ENCODE peak calls at places on chromosomes 11 and 22, in five cellular contexts. One of them, this sample, is unnamed.
A peak's percentile ranks its signal among the peaks of the same experiment; 100 is the strongest.

GRCh38 chr22:44129614-44129976 is 51.1 kb upstream of the PARVG start:
- DNase-seq in thoracic aorta: no peak
- DNase-seq in mesendoderm: peak; percentile 47
- DNase-seq in upper lobe of right lung: peak; percentile 6
- DNase-seq in CD8-positive, alpha-beta memory T cell: no peak
- DNase-seq in this sample: no peak

GRCh38 chr11:35539781-35540281 is 14.4 kb upstream of the PAMR1 start:
- DNase-seq in thoracic aorta: no peak
- DNase-seq in mesendoderm: no peak
- DNase-seq in upper lobe of right lung: no peak
- DNase-seq in CD8-positive, alpha-beta memory T cell: no peak
- DNase-seq in this sample: no peak

GRCh38 chr11:2868604-2869526 is 16.7 kb downstream of the CDKN1C start:
- DNase-seq in thoracic aorta: no peak
- DNase-seq in mesendoderm: no peak
- DNase-seq in upper lobe of right lung: no peak
- DNase-seq in CD8-positive, alpha-beta memory T cell: no peak
- DNase-seq in this sample: no peak

GRCh38 chr11:6371825-6372224 is 18.4 kb upstream of the SMPD1 start:
- DNase-seq in thoracic aorta: no peak
- DNase-seq in mesendoderm: peak; percentile 88
- DNase-seq in upper lobe of right lung: no peak
- DNase-seq in CD8-positive, alpha-beta memory T cell: no peak
- DNase-seq in this sample: no peak

GRCh38 chr11:88454881-88455280 is 117.3 kb upstream of the CTSC start:
- DNase-seq in thoracic aorta: no peak
- DNase-seq in mesendoderm: no peak
- DNase-seq in upper lobe of right lung: no peak
- DNase-seq in CD8-positive, alpha-beta memory T cell: no peak
- DNase-seq in this sample: no peak

GRCh38 chr22:25403752-25404471 is 160.6 kb upstream of the GRK3 start:
- DNase-seq in thoracic aorta: no peak
- DNase-seq in mesendoderm: peak; percentile 55
- DNase-seq in upper lobe of right lung: no peak
- DNase-seq in CD8-positive, alpha-beta memory T cell: no peak
- DNase-seq in this sample: no peak

GRCh38 chr11:86815726-86816125 is 15.4 kb downstream of the PRSS23 start:
- DNase-seq in thoracic aorta: no peak
- DNase-seq in mesendoderm: no peak
- DNase-seq in upper lobe of right lung: no peak
- DNase-seq in CD8-positive, alpha-beta memory T cell: no peak
- DNase-seq in this sample: no peak

GRCh38 chr11:45045692-45046471 is 95.2 kb upstream of the TP53I11 start:
- DNase-seq in thoracic aorta: no peak
- DNase-seq in mesendoderm: peak; percentile 53
- DNase-seq in upper lobe of right lung: peak; percentile 76
- DNase-seq in CD8-positive, alpha-beta memory T cell: no peak
- DNase-seq in this sample: no peak

GRCh38 chr11:15850992-15851615 is 505.2 kb downstream of the SOX6 start:
- DNase-seq in thoracic aorta: no peak
- DNase-seq in mesendoderm: no peak
- DNase-seq in upper lobe of right lung: no peak
- DNase-seq in CD8-positive, alpha-beta memory T cell: no peak
- DNase-seq in this sample: no peak

GRCh38 chr11:113338730-113339129 is 24.3 kb downstream of the TTC12 start:
- DNase-seq in thoracic aorta: no peak
- DNase-seq in mesendoderm: peak; percentile 39
- DNase-seq in upper lobe of right lung: no peak
- DNase-seq in CD8-positive, alpha-beta memory T cell: no peak
- DNase-seq in this sample: no peak

GRCh38 chr11:32861850-32862577 is 30.6 kb upstream of the QSER1 start:
- DNase-seq in thoracic aorta: no peak
- DNase-seq in mesendoderm: no peak
- DNase-seq in upper lobe of right lung: no peak
- DNase-seq in CD8-positive, alpha-beta memory T cell: no peak
- DNase-seq in this sample: no peak

GRCh38 chr11:4071828-4072421 is 22.7 kb upstream of the RRM1 start:
- DNase-seq in thoracic aorta: no peak
- DNase-seq in mesendoderm: peak; percentile 14
- DNase-seq in upper lobe of right lung: no peak
- DNase-seq in CD8-positive, alpha-beta memory T cell: no peak
- DNase-seq in this sample: no peak

GRCh38 chr22:46387748-46388147 is 52.2 kb downstream of the TRMU start:
- DNase-seq in thoracic aorta: no peak
- DNase-seq in mesendoderm: no peak
- DNase-seq in upper lobe of right lung: no peak
- DNase-seq in CD8-positive, alpha-beta memory T cell: no peak
- DNase-seq in this sample: no peak

GRCh38 chr11:123357990-123358827 is 71.9 kb upstream of the GRAMD1B start:
- DNase-seq in thoracic aorta: no peak
- DNase-seq in mesendoderm: peak; percentile 57
- DNase-seq in upper lobe of right lung: no peak
- DNase-seq in CD8-positive, alpha-beta memory T cell: peak; percentile 4
- DNase-seq in this sample: no peak

GRCh38 chr22:37647317-37647716 is 7.8 kb downstream of the SH3BP1 start:
- DNase-seq in thoracic aorta: no peak
- DNase-seq in mesendoderm: no peak
- DNase-seq in upper lobe of right lung: no peak
- DNase-seq in CD8-positive, alpha-beta memory T cell: no peak
- DNase-seq in this sample: no peak

GRCh38 chr11:78276311-78276710 is 87.6 kb downstream of the USP35 start:
- DNase-seq in thoracic aorta: no peak
- DNase-seq in mesendoderm: no peak
- DNase-seq in upper lobe of right lung: no peak
- DNase-seq in CD8-positive, alpha-beta memory T cell: no peak
- DNase-seq in this sample: no peak

GRCh38 chr11:83676061-83676460 is 389.9 kb upstream of the CCDC90B start:
- DNase-seq in thoracic aorta: no peak
- DNase-seq in mesendoderm: no peak
- DNase-seq in upper lobe of right lung: no peak
- DNase-seq in CD8-positive, alpha-beta memory T cell: no peak
- DNase-seq in this sample: no peak

GRCh38 chr11:91932151-91932821 is 292.3 kb upstream of the FAT3 start:
- DNase-seq in thoracic aorta: no peak
- DNase-seq in mesendoderm: peak; percentile 40
- DNase-seq in upper lobe of right lung: no peak
- DNase-seq in CD8-positive, alpha-beta memory T cell: no peak
- DNase-seq in this sample: no peak

GRCh38 chr22:35425971-35426800 is 26.2 kb downstream of the MCM5 start:
- DNase-seq in thoracic aorta: no peak
- DNase-seq in mesendoderm: no peak
- DNase-seq in upper lobe of right lung: no peak
- DNase-seq in CD8-positive, alpha-beta memory T cell: no peak
- DNase-seq in this sample: no peak

GRCh38 chr11:86140334-86140733 is 71.5 kb upstream of the PICALM start:
- DNase-seq in thoracic aorta: no peak
- DNase-seq in mesendoderm: no peak
- DNase-seq in upper lobe of right lung: no peak
- DNase-seq in CD8-positive, alpha-beta memory T cell: no peak
- DNase-seq in this sample: no peak

GRCh38 chr22:36442506-36443197 is 38.8 kb downstream of the TXN2 start:
- DNase-seq in thoracic aorta: no peak
- DNase-seq in mesendoderm: peak; percentile 95
- DNase-seq in upper lobe of right lung: no peak
- DNase-seq in CD8-positive, alpha-beta memory T cell: no peak
- DNase-seq in this sample: no peak

GRCh38 chr22:32721328-32722180 is 80.0 kb upstream of the TIMP3 start:
- DNase-seq in thoracic aorta: no peak
- DNase-seq in mesendoderm: no peak
- DNase-seq in upper lobe of right lung: no peak
- DNase-seq in CD8-positive, alpha-beta memory T cell: no peak
- DNase-seq in this sample: no peak

GRCh38 chr11:55503449-55503848 is 50.8 kb upstream of the OR4C15 start:
- DNase-seq in thoracic aorta: no peak
- DNase-seq in mesendoderm: no peak
- DNase-seq in upper lobe of right lung: no peak
- DNase-seq in CD8-positive, alpha-beta memory T cell: no peak
- DNase-seq in this sample: no peak

GRCh38 chr22:37146507-37147180 is 3.1 kb downstream of the IL2RB start:
- DNase-seq in thoracic aorta: no peak
- DNase-seq in mesendoderm: no peak
- DNase-seq in upper lobe of right lung: no peak
- DNase-seq in CD8-positive, alpha-beta memory T cell: no peak
- DNase-seq in this sample: no peak

GRCh38 chr22:29105468-29105867 is 32.6 kb downstream of the KREMEN1 start:
- DNase-seq in thoracic aorta: no peak
- DNase-seq in mesendoderm: no peak
- DNase-seq in upper lobe of right lung: no peak
- DNase-seq in CD8-positive, alpha-beta memory T cell: no peak
- DNase-seq in this sample: no peak

GRCh38 chr22:29167032-29167911 is 38.4 kb upstream of the EMID1 start:
- DNase-seq in thoracic aorta: no peak
- DNase-seq in mesendoderm: no peak
- DNase-seq in upper lobe of right lung: no peak
- DNase-seq in CD8-positive, alpha-beta memory T cell: no peak
- DNase-seq in this sample: no peak

GRCh38 chr11:75541301-75541929 is 15.7 kb upstream of the GDPD5 start:
- DNase-seq in thoracic aorta: no peak
- DNase-seq in mesendoderm: no peak
- DNase-seq in upper lobe of right lung: no peak
- DNase-seq in CD8-positive, alpha-beta memory T cell: no peak
- DNase-seq in this sample: no peak

GRCh38 chr11:31926816-31927528 is 115.8 kb upstream of the PAX6 start:
- DNase-seq in thoracic aorta: no peak
- DNase-seq in mesendoderm: peak; percentile 91
- DNase-seq in upper lobe of right lung: no peak
- DNase-seq in CD8-positive, alpha-beta memory T cell: no peak
- DNase-seq in this sample: no peak

GRCh38 chr11:12087075-12087775 is 23.2 kb upstream of the MICAL2 start:
- DNase-seq in thoracic aorta: no peak
- DNase-seq in mesendoderm: peak; percentile 66
- DNase-seq in upper lobe of right lung: no peak
- DNase-seq in CD8-positive, alpha-beta memory T cell: peak; percentile 35
- DNase-seq in this sample: no peak

GRCh38 chr11:68843703-68844312 is 2.1 kb upstream of the CPT1A start:
- DNase-seq in thoracic aorta: no peak
- DNase-seq in mesendoderm: peak; percentile 89
- DNase-seq in upper lobe of right lung: peak; percentile 94
- DNase-seq in CD8-positive, alpha-beta memory T cell: peak; percentile 56
- DNase-seq in this sample: peak; percentile 50

GRCh38 chr22:38448945-38449745 is 5.9 kb downstream of the KCNJ4 start:
- DNase-seq in thoracic aorta: no peak
- DNase-seq in mesendoderm: no peak
- DNase-seq in upper lobe of right lung: no peak
- DNase-seq in CD8-positive, alpha-beta memory T cell: no peak
- DNase-seq in this sample: no peak

DNA sequence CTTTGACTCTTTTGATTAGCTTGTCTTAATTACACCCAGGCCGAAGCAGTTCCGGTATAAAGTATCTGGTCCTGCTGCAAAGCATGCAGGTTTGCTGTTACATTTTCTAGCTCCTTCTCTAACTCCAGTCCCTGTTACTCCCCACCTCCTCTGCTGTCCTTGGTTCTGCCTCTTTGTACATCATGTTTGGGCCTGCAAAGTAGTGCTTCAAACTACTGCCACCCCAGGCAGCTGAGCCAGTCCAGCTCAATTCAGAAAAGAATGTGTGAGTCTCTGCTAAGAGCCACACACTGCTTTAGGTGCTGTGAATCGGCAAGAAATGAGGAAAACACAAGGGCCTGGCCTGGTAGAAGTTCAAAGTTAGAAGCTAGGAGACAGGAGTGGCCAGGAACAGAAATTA is 136.0 kb downstream of the SERGEF start:
- DNase-seq in thoracic aorta: no peak
- DNase-seq in mesendoderm: no peak
- DNase-seq in upper lobe of right lung: no peak
- DNase-seq in CD8-positive, alpha-beta memory T cell: no peak
- DNase-seq in this sample: no peak
- H3K27ac ChIP-seq in thoracic aorta: no peak overlapping the region
- H3K27ac ChIP-seq in mesendoderm: no peak overlapping the region
- H3K27ac ChIP-seq in upper lobe of right lung: no peak overlapping the region
- H3K27ac ChIP-seq in CD8-positive, alpha-beta memory T cell: no peak overlapping the region
- H3K27ac ChIP-seq in this sample: no peak overlapping the region

DNA sequence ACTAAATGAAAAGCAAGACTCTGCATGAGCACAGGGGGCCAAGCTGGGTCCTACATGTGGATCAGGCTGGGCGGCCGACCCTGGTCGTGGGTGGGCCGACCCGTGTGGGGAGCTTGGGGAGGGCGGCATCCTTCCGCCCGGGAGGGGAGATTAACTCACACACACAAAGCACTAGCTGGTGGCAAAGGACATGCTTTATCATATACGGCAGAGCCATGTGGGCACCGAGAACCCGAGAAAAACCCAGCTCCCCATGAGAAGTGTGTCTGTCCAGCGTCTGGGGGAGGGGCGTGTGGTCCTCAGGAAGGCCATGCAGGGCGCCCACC is 39.3 kb upstream of the TOLLIP start:
- DNase-seq in thoracic aorta: no peak
- DNase-seq in mesendoderm: no peak
- DNase-seq in upper lobe of right lung: peak; percentile 53
- DNase-seq in CD8-positive, alpha-beta memory T cell: no peak
- DNase-seq in this sample: no peak
- H3K27me3 ChIP-seq in thoracic aorta: no peaks in the 10 kb centered on the region
- H3K27me3 ChIP-seq in mesendoderm: no peaks in the 10 kb centered on the region
- H3K27me3 ChIP-seq in upper lobe of right lung: no peaks in the 10 kb centered on the region
- H3K27me3 ChIP-seq in CD8-positive, alpha-beta memory T cell: no peaks in the 10 kb centered on the region
- H3K27me3 ChIP-seq in this sample: no peaks in the 10 kb centered on the region

GRCh38 chr22:50022171-50022819 is 9.7 kb upstream of the IL17REL start:
- DNase-seq in thoracic aorta: no peak
- DNase-seq in mesendoderm: no peak
- DNase-seq in upper lobe of right lung: no peak
- DNase-seq in CD8-positive, alpha-beta memory T cell: no peak
- DNase-seq in this sample: no peak

GRCh38 chr22:50020606-50021005 is 8.0 kb upstream of the IL17REL start:
- DNase-seq in thoracic aorta: no peak
- DNase-seq in mesendoderm: no peak
- DNase-seq in upper lobe of right lung: peak; percentile 12
- DNase-seq in CD8-positive, alpha-beta memory T cell: no peak
- DNase-seq in this sample: no peak

GRCh38 chr22:50027639-50028537 is 15.3 kb upstream of the IL17REL start:
- DNase-seq in thoracic aorta: no peak
- DNase-seq in mesendoderm: no peak
- DNase-seq in upper lobe of right lung: peak; percentile 74
- DNase-seq in CD8-positive, alpha-beta memory T cell: peak; percentile 40
- DNase-seq in this sample: no peak

GRCh38 chr22:50030315-50031188 is 18.0 kb upstream of the IL17REL start:
- DNase-seq in thoracic aorta: no peak
- DNase-seq in mesendoderm: peak; percentile 71
- DNase-seq in upper lobe of right lung: peak; percentile 90
- DNase-seq in CD8-positive, alpha-beta memory T cell: peak; percentile 75
- DNase-seq in this sample: peak; percentile 82

DNA sequence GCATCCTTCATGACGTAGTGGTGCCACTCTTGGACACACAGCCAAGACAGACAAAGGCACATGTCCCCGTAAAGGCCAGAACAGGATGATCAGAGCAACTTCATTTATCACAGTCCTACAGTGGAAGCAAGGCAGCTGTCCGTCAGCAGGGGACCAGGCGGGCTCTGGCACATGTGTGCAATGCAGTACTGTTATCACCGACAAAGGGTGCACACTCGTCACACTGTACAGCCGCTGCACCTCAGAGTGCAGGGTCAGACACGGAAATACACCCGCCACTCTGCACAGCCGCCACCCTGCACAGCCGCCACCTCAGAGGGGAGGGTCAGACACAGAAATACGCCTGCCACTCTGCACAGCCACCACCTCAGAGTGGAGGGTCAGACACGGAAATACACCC is 13.4 kb upstream of the IL17REL start:
- DNase-seq in thoracic aorta: no peak
- DNase-seq in mesendoderm: no peak
- DNase-seq in upper lobe of right lung: peak; percentile 31
- DNase-seq in CD8-positive, alpha-beta memory T cell: no peak
- DNase-seq in this sample: no peak
- H3K27ac ChIP-seq in thoracic aorta: no peak overlapping the region
- H3K27ac ChIP-seq in mesendoderm: no peak overlapping the region
- H3K27ac ChIP-seq in upper lobe of right lung: no peak overlapping the region
- H3K27ac ChIP-seq in CD8-positive, alpha-beta memory T cell: no peak overlapping the region
- H3K27ac ChIP-seq in this sample: no peak overlapping the region

GRCh38 chr22:30803679-30804078 is 109.0 kb downstream of the OSBP2 start:
- DNase-seq in thoracic aorta: no peak
- DNase-seq in mesendoderm: no peak
- DNase-seq in upper lobe of right lung: no peak
- DNase-seq in CD8-positive, alpha-beta memory T cell: no peak
- DNase-seq in this sample: no peak
- H3K27me3 ChIP-seq in thoracic aorta: no peaks in the 10 kb centered on the region
- H3K27me3 ChIP-seq in mesendoderm: peaks cover 2% of the 10 kb centered on the region
- H3K27me3 ChIP-seq in upper lobe of right lung: peaks cover 4% of the 10 kb centered on the region
- H3K27me3 ChIP-seq in CD8-positive, alpha-beta memory T cell: peaks cover 20% of the 10 kb centered on the region
- H3K27me3 ChIP-seq in this sample: peaks cover 4% of the 10 kb centered on the region

This sample was measured in iPS DF 6.9.